ENCODE peak calls at places on chromosomes 1 and 21, in four cellular contexts. L is esophagus muscularis mucosa, V is spleen, N is SK-N-SH. W is an unnamed sample.

GRCh38 chr1:907611-908451 is 15.9 kb upstream of the SAMD11 start:
- DNase-seq in L (no peak), V (peak; percentile 71), N (peak; percentile 11), W (no peak)

GRCh38 chr21:45390121-45390751 is 14.7 kb upstream of the COL18A1 start:
- DNase-seq in L (no peak), V (peak; percentile 56), N (no peak), W (no peak)

GRCh38 chr21:33021667-33022066 is 4.1 kb upstream of the OLIG2 start:
- DNase-seq in L (no peak), V (no peak), N (no peak), W (no peak)

GRCh38 chr21:43311303-43311817 is 115.6 kb downstream of the SIK1 start:
- DNase-seq in L (no peak), V (no peak), N (no peak), W (no peak)

GRCh38 chr21:25929859-25930520 is 195.2 kb downstream of the GABPA start:
- DNase-seq in L (no peak), V (no peak), N (no peak), W (no peak)

GRCh38 chr1:181739214-181739613 is 255.9 kb downstream of the CACNA1E start:
- DNase-seq in L (no peak), V (no peak), N (no peak), W (no peak)

GRCh38 chr21:25881524-25882376 is 147.0 kb downstream of the GABPA start:
- DNase-seq in L (no peak), V (peak; percentile 88), N (peak; percentile 64), W (peak; percentile 38)

GRCh38 chr1:90919190-90919719 is 102.6 kb downstream of the ZNF644 start:
- DNase-seq in L (no peak), V (no peak), N (no peak), W (no peak)

GRCh38 chr21:33767236-33767635 is 124.9 kb downstream of the ITSN1 start:
- DNase-seq in L (no peak), V (no peak), N (no peak), W (no peak)

GRCh38 chr1:174626031-174627020 is 178.6 kb downstream of the GPR52 start:
- DNase-seq in L (no peak), V (no peak), N (no peak), W (no peak)

DNA sequence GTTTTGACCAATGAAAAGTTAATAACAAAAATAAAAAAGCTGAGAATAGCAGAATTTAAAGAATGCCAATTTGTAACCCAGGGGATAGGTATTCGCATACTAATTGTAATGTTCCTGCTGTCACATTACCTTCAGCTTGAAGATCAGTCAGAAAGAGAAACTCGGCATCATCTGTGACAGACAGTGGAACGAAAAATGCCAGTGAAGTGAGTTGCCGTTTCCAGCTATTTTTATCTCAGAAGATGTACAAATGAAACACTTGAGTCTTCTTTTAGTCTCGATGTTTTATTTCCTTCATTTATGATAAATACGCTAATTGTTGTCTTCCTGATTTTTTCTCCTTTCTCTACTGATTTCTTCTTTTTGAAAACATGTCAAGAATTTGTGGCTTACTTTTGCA is 26.1 kb downstream of the RGS21 start:
- DNase-seq in L (no peak), V (no peak), N (no peak), W (no peak)
- TF ChIP-seq POLR2AphosphoS5 in L (no peak), V (no peak), N (no peak), W (no peak)

GRCh38 chr1:153610334-153611023 is 2.5 kb downstream of the S100A16 start:
- DNase-seq in L (no peak), V (peak; percentile 52), N (no peak), W (no peak)
- TF ChIP-seq POLR2AphosphoS5 in L (no peak), V (no peak), N (no peak), W (no peak)

DNA sequence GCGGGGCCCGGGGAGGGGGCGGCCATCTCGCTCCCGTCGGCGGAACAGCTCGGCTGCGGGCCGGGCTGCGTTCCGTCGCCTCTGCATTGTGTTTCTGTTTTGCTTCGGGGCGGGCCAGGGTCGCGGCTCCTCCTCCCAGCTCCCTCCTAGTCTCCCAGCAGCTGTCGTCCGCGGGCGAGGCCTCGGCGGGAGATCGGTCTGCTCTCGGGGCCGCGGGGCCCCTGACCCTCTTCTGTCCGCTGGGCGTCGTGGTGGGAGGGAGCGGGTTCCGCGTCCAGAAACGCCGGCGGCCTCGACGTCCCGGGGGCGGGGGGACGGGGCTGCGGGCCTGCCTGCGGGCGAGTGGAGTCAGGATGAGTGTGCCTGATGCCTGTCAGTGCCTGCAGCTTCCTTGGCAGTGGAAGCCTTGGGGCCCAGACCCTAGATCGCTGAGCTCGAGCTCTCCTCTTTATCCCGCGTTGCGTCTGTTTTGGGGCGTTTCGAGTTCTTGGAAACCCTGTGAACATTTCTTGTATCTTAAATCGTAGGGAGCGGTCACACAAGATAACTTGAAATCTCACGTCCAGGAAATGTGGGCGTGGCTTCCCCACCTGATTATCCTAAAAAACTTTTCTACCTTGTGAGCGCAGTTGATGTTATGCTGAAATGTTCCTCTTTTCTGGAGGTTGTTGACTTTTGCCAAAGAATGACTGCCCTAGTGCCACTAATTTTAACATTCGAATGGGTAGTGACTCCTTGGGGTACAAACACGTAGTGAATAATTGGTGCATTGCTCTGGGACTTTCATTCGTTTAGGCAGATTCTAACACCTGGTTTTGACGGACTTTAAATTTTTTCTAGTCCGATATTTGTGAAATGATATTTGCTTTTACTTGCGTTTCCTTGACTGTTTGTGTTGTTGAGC is 676 bp downstream of the MORC3 start:
- DNase-seq in L (peak; percentile 93), V (peak; percentile 94), N (peak; percentile 81), W (peak; percentile 66)
- TF ChIP-seq POLR2AphosphoS5 in L (no peak), V (no peak), N (no peak), W (peak; percentile 58)

GRCh38 chr1:150281758-150282557 is at the start of gene CIART:
- DNase-seq in L (peak; percentile 99), V (peak; percentile 93), N (peak; percentile 83), W (peak; percentile 96)
- TF ChIP-seq POLR2AphosphoS5 in L (peak; percentile 90), V (no peak), N (peak; percentile 5), W (peak; percentile 89)

GRCh38 chr1:186375929-186376330 is 292 bp downstream of the ODR4 start:
- DNase-seq in L (no peak), V (no peak), N (no peak), W (no peak)
- TF ChIP-seq POLR2AphosphoS5 in L (no peak), V (no peak), N (no peak), W (no peak)